ENCODE peak calls at places on chromosomes 7 and 10, in six cellular contexts. Q is A549, P is IMR-90, V is GM12878, L is HepG2, Y is K562. Z is an unnamed sample.

GRCh38 chr10:124125305-124126116 is 32.1 kb upstream of the CHST15 start:
- DNase-seq in Q (peak), P (no peak), V (no peak), L (peak), Y (no peak), Z (peak)

GRCh38 chr10:132248455-132249231 is 59.1 kb downstream of the STK32C start:
- DNase-seq in Q (peak), P (no peak), V (no peak), L (no peak), Y (peak), Z (peak)

GRCh38 chr7:1127001-1127400 is 33.0 kb downstream of the ZFAND2A start:
- DNase-seq in Q (no peak), P (no peak), V (no peak), L (no peak), Y (no peak), Z (no peak)

GRCh38 chr10:1472605-1473004 is 264.7 kb downstream of the ADARB2 start:
- DNase-seq in Q (no peak), P (no peak), V (no peak), L (no peak), Y (no peak), Z (no peak)

GRCh38 chr10:68053553-68053952 is 21.5 kb downstream of the HERC4 start:
- DNase-seq in Q (no peak), P (peak), V (no peak), L (no peak), Y (no peak), Z (no peak)

GRCh38 chr7:85167636-85168035 is 19.2 kb downstream of the SEMA3D start:
- DNase-seq in Q (no peak), P (no peak), V (no peak), L (no peak), Y (no peak), Z (no peak)

GRCh38 chr10:131654471-131655087 is 246.2 kb upstream of the PPP2R2D start:
- DNase-seq in Q (no peak), P (no peak), V (no peak), L (no peak), Y (no peak), Z (no peak)

GRCh38 chr10:62614389-62615157 is 189.9 kb upstream of the ADO start:
- DNase-seq in Q (peak), P (peak), V (peak), L (no peak), Y (no peak), Z (no peak)

GRCh38 chr10:82190432-82191260 is 315.7 kb downstream of the NRG3 start:
- DNase-seq in Q (no peak), P (no peak), V (no peak), L (no peak), Y (no peak), Z (no peak)

GRCh38 chr7:144670251-144670650 is 165.6 kb downstream of the TPK1 start:
- DNase-seq in Q (no peak), P (no peak), V (no peak), L (no peak), Y (peak), Z (no peak)

GRCh38 chr7:33854951-33855350 is 50.4 kb upstream of the BMPER start:
- DNase-seq in Q (no peak), P (peak), V (no peak), L (no peak), Y (no peak), Z (no peak)

GRCh38 chr7:151465169-151465568 is 25.2 kb upstream of the CRYGN start:
- DNase-seq in Q (no peak), P (no peak), V (no peak), L (no peak), Y (no peak), Z (no peak)

GRCh38 chr10:132700168-132701098 is 85.5 kb downstream of the NKX6-2 start:
- DNase-seq in Q (no peak), P (peak), V (no peak), L (no peak), Y (no peak), Z (peak)

GRCh38 chr7:3630081-3630480 is 329.0 kb downstream of the SDK1 start:
- DNase-seq in Q (no peak), P (no peak), V (no peak), L (no peak), Y (no peak), Z (no peak)

GRCh38 chr10:130185591-130185990 is 49.4 kb downstream of the GLRX3 start:
- DNase-seq in Q (no peak), P (no peak), V (no peak), L (no peak), Y (no peak), Z (no peak)

GRCh38 chr7:55569797-55570196 is 2.5 kb downstream of the VOPP1 start:
- DNase-seq in Q (no peak), P (no peak), V (no peak), L (no peak), Y (no peak), Z (no peak)

GRCh38 chr10:69389827-69390490 is 26.8 kb downstream of the TACR2 start:
- DNase-seq in Q (peak), P (peak), V (no peak), L (no peak), Y (peak), Z (no peak)

GRCh38 chr10:19658131-19658530 is 158.1 kb upstream of the PLXDC2 start:
- DNase-seq in Q (no peak), P (peak), V (no peak), L (no peak), Y (no peak), Z (no peak)

GRCh38 chr7:73976761-73977625 is 51.0 kb upstream of the ELN start:
- DNase-seq in Q (no peak), P (no peak), V (no peak), L (no peak), Y (no peak), Z (no peak)

GRCh38 chr10:131072651-131073468 is 238.7 kb downstream of the TCERG1L start:
- DNase-seq in Q (no peak), P (no peak), V (no peak), L (no peak), Y (no peak), Z (no peak)

GRCh38 chr10:10911471-10911921 is 106.2 kb upstream of the CELF2 start:
- DNase-seq in Q (no peak), P (peak), V (no peak), L (no peak), Y (no peak), Z (no peak)

GRCh38 chr7:120190109-120190508 is 82.9 kb upstream of the KCND2 start:
- DNase-seq in Q (no peak), P (no peak), V (no peak), L (no peak), Y (no peak), Z (no peak)

GRCh38 chr7:112538859-112539258 is 58.1 kb downstream of the LSMEM1 start:
- DNase-seq in Q (no peak), P (no peak), V (no peak), L (no peak), Y (peak), Z (no peak)

GRCh38 chr7:151252961-151253691 is 4.6 kb upstream of the SMARCD3 start:
- DNase-seq in Q (no peak), P (no peak), V (no peak), L (no peak), Y (no peak), Z (no peak)

GRCh38 chr10:74079914-74080590 is 70.6 kb downstream of the AP3M1 start:
- DNase-seq in Q (no peak), P (peak), V (no peak), L (no peak), Y (no peak), Z (no peak)

GRCh38 chr7:24279512-24279911 is 4.5 kb upstream of the NPY start:
- DNase-seq in Q (no peak), P (no peak), V (no peak), L (no peak), Y (no peak), Z (no peak)

GRCh38 chr7:24283900-24284698 is at the start of gene NPY:
- DNase-seq in Q (no peak), P (no peak), V (no peak), L (no peak), Y (no peak), Z (no peak)

GRCh38 chr7:24284699-24285506 is 913 bp downstream of the NPY start:
- DNase-seq in Q (peak), P (no peak), V (no peak), L (no peak), Y (no peak), Z (no peak)

DNA sequence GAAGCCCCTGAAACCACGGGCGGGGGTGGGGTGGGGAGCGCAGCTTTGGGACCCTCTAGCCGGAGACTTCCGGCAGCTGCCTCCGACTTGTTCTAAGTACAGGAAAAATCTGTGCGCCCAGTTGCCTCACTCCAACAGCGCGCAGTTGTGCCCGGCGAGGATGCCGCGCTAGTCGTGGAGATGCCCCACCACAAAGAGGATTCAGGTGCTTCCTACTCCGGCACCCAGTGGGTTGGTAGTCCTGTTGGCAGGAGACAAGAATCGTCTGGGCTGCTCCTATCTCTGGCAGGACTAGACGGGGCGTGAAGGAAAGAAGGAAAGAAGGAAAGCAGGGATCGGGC is 461 bp upstream of the NPY start:
- DNase-seq in Q (no peak), P (no peak), V (no peak), L (no peak), Y (no peak), Z (no peak)
- TF ChIP-seq BHLHE40 in Q (no peak), P (no peak), V (no peak), L (no peak), Y (no peak), Z (no peak)

GRCh38 chr10:14016011-14016536 is 314.6 kb downstream of the FRMD4A start:
- DNase-seq in Q (no peak), P (peak), V (no peak), L (no peak), Y (no peak), Z (no peak)

GRCh38 chr10:14010827-14011574 is 319.7 kb downstream of the FRMD4A start:
- DNase-seq in Q (no peak), P (no peak), V (no peak), L (no peak), Y (no peak), Z (no peak)

GRCh38 chr10:14016942-14017341 is 313.8 kb downstream of the FRMD4A start:
- DNase-seq in Q (no peak), P (no peak), V (no peak), L (no peak), Y (no peak), Z (no peak)

GRCh38 chr10:14017380-14017943 is 313.3 kb downstream of the FRMD4A start:
- DNase-seq in Q (no peak), P (peak), V (no peak), L (no peak), Y (no peak), Z (no peak)

GRCh38 chr10:14014423-14014822 is 316.3 kb downstream of the FRMD4A start:
- DNase-seq in Q (no peak), P (no peak), V (no peak), L (no peak), Y (no peak), Z (no peak)
- TF ChIP-seq BHLHE40 in Q (no peak), P (no peak), V (no peak), L (no peak), Y (no peak), Z (no peak)

GRCh38 chr7:27364344-27364758 is 121.7 kb downstream of the EVX1 start:
- DNase-seq in Q (no peak), P (peak), V (no peak), L (no peak), Y (no peak), Z (no peak)
- TF ChIP-seq BHLHE40 in Q (no peak), P (no peak), V (no peak), L (no peak), Y (no peak), Z (no peak)

GRCh38 chr7:38223311-38223710 is 45.3 kb downstream of the STARD3NL start:
- DNase-seq in Q (no peak), P (no peak), V (no peak), L (no peak), Y (no peak), Z (no peak)

GRCh38 chr7:38222481-38223096 is 44.5 kb downstream of the STARD3NL start:
- DNase-seq in Q (peak), P (peak), V (peak), L (peak), Y (peak), Z (peak)

GRCh38 chr7:38220452-38220851 is 42.4 kb downstream of the STARD3NL start:
- DNase-seq in Q (no peak), P (no peak), V (no peak), L (no peak), Y (no peak), Z (no peak)

GRCh38 chr7:38229386-38229785 is 44.0 kb downstream of the TARP start:
- DNase-seq in Q (no peak), P (peak), V (no peak), L (no peak), Y (no peak), Z (no peak)

DNA sequence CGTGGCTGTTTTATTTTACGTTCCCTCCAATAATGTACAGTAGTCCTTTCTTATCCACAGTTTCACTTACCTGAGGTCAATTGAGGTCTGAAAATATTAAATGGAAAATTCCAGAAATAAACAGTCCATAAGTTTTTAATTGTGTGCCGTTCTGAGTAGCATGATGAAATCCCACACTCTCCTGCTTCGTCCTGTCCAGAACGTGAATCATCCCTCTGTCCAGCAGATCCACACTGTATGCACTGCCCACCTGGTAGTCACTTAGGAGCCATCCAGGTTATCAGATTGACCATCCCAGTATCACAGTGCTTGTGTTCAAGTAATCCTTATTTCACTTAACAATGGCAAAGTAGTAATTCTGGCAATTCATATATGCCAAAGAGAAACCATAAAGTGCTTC is 46.3 kb downstream of the STARD3NL start:
- DNase-seq in Q (no peak), P (peak), V (no peak), L (no peak), Y (no peak), Z (no peak)
- TF ChIP-seq BHLHE40 in Q (no peak), P (no peak), V (no peak), L (no peak), Y (no peak), Z (no peak)

GRCh38 chr10:64345856-64346255 is 824.7 kb downstream of the REEP3 start:
- DNase-seq in Q (no peak), P (no peak), V (no peak), L (no peak), Y (no peak), Z (no peak)
- TF ChIP-seq BHLHE40 in Q (no peak), P (no peak), V (no peak), L (no peak), Y (no peak), Z (no peak)

DNA sequence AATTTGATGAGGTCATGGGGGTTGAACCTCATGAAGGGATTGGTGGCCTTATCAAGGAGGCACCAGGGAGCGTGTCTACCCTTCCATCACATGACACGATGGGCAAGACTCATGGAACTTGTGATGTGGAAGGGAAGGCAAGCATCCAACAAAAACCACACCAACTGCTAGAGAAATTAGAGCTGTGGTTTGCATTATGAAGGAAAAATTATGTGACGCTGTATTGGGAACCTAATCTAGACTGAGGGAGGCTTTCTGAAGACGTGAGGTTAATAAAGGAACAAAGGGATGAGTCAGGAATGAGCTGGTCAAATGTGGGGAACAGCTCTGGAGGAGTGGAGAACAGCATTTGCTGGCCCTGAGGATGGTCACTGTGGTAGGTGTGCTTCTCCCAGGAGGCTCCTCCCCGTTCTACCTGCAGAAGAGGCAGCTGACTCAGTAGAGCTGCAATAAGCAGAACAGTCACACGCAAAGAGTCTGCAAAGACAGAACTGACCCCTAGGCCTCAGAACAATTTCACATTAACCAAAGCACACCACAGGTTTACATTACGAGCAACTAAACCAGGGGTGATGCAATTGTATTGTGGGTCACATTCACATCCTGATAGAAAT is 236.6 kb upstream of the GRB10 start:
- DNase-seq in Q (no peak), P (peak), V (no peak), L (no peak), Y (no peak), Z (no peak)
- TF ChIP-seq BHLHE40 in Q (no peak), P (no peak), V (no peak), L (no peak), Y (no peak), Z (no peak)

DNA sequence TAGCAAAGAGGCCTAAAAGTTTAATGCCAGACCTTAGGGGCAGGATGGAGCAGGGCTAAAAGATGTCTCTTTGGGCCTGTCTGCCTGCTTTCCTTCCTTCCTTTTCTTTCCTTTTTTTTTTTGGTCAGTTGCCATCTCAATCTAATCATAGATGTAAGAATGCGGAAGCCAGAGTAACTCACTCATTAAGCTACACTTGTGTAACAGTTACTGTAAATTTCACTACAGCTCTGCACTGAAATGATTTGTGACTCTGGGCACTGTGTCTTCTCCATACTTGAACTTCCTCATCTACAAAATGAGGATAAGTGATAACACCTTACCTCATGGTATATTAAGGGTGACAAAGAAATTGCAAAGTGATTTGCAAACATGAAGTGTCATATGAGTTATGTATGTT is 75.5 kb upstream of the AGK start:
- DNase-seq in Q (no peak), P (no peak), V (no peak), L (no peak), Y (no peak), Z (no peak)
- TF ChIP-seq BHLHE40 in Q (no peak), P (no peak), V (no peak), L (no peak), Y (no peak), Z (no peak)

GRCh38 chr10:120076966-120077706 is 184.6 kb downstream of the SEC23IP start:
- DNase-seq in Q (no peak), P (no peak), V (no peak), L (no peak), Y (no peak), Z (no peak)

DNA sequence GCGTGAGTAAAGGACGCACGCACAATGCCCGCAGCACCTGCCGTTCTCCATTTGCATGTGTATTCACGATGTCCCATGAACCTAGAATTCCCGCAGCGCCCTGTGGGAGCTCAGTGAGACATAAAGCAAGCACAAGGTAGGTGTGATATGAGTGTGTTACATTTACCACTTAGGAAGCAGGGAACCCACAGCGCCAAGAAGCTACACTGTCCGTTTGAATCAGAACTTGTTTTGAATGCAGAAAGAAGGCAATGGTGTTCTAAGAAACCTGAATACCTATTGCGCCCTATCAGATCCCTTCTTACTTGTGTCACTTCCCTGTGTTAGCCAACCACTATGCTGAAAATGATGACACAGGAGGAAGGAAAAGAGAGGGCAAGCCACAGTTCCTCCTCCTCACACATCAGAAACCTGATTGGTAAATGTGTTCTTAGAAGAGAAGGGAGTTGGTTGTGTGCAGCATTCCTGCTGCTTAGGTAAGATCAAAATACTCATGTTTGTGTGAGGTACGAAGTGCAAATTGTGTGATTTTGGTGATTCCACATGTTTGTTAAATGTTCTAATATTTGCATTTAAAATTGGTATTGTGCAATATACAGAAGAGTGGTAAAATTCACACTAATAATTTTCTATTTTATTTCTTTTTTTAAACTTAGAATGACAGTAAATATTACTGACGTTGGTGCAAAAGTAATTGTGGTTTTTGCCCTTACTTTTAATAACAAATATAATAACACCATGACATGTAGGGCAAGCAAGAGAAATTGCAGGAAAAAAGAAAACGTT is 185.4 kb downstream of the SEC23IP start:
- DNase-seq in Q (no peak), P (no peak), V (peak), L (no peak), Y (no peak), Z (no peak)
- TF ChIP-seq BHLHE40 in Q (no peak), P (no peak), V (peak), L (no peak), Y (no peak), Z (no peak)

DNA sequence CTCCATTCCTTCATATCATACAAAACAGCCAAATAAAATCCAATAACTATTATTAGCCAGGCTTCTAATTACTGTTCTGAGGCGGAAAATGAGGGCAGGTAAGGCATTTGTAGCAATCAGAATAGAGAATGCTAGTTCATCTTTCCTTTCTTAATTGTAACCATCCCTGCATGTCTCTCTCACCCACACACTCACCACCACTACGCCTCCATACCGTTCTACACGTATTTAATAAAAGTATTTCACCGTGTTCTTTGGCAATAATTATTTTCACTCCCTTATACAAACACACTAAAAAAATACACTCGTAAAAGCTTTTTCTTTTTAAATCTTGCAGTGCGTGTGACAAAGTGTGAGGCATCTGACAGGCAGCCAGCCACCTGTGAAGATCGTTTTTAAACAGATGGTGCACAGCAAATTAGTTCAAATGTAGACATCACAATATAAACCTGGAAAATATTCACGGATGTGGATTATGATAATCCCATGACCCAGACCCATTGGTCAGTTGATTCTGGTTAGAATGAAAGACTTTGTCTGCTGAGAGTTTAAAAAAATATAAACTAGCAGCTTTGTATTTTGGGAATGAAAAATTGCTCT is 653.6 kb downstream of the REEP3 start:
- DNase-seq in Q (no peak), P (no peak), V (no peak), L (no peak), Y (no peak), Z (no peak)
- TF ChIP-seq BHLHE40 in Q (no peak), P (no peak), V (no peak), L (no peak), Y (no peak), Z (no peak)